ENCODE peak calls at places on chromosomes 7 and 10, in four cellular contexts. W is hepatocyte, V is heart right ventricle, Q is thoracic aorta. K is an unnamed sample.
A peak's percentile ranks its signal among the peaks of the same experiment; 100 is the strongest.

GRCh38 chr7:94436018-94436604 is 41.4 kb downstream of the COL1A2 start:
- DNase-seq in W (peak; percentile 89), V (no peak), Q (peak; percentile 31), K (peak; percentile 37)

GRCh38 chr7:159094030-159094740 is 50.5 kb downstream of the VIPR2 start:
- DNase-seq in W (no peak), V (no peak), Q (no peak), K (no peak)

GRCh38 chr7:29806131-29806792 is at the start of gene WIPF3:
- DNase-seq in W (peak; percentile 84), V (peak; percentile 44), Q (no peak), K (no peak)

GRCh38 chr10:3192856-3193635 is 20.5 kb upstream of the PITRM1 start:
- DNase-seq in W (peak; percentile 73), V (no peak), Q (no peak), K (no peak)

GRCh38 chr10:114967071-114967470 is 29.1 kb downstream of the TRUB1 start:
- DNase-seq in W (no peak), V (no peak), Q (no peak), K (no peak)

GRCh38 chr10:1309237-1309968 is 253.2 kb downstream of the WDR37 start:
- DNase-seq in W (no peak), V (no peak), Q (no peak), K (no peak)

GRCh38 chr7:84603545-84603944 is 409.0 kb upstream of the SEMA3A start:
- DNase-seq in W (no peak), V (no peak), Q (no peak), K (no peak)

GRCh38 chr7:78587443-78588044 is 789.0 kb downstream of the PHTF2 start:
- DNase-seq in W (no peak), V (no peak), Q (no peak), K (no peak)

GRCh38 chr7:1675036-1675671 is 5.1 kb downstream of the ELFN1 start:
- DNase-seq in W (no peak), V (no peak), Q (no peak), K (no peak)

GRCh38 chr7:37031571-37032257 is 307.4 kb upstream of the AOAH start:
- DNase-seq in W (peak; percentile 93), V (peak; percentile 36), Q (peak; percentile 88), K (peak; percentile 60)

GRCh38 chr7:127907638-127908040 is 123.6 kb downstream of the LRRC4 start:
- DNase-seq in W (peak; percentile 56), V (no peak), Q (no peak), K (no peak)

GRCh38 chr7:124201768-124202349 is 169.0 kb upstream of the TMEM229A start:
- DNase-seq in W (no peak), V (no peak), Q (no peak), K (no peak)

GRCh38 chr7:93055543-93056107 is 62.2 kb downstream of the SAMD9 start:
- DNase-seq in W (peak; percentile 54), V (no peak), Q (no peak), K (no peak)

GRCh38 chr7:150373049-150373801 is 4.6 kb downstream of the REPIN1 start:
- DNase-seq in W (no peak), V (no peak), Q (no peak), K (peak; percentile 73)

GRCh38 chr10:44552716-44553115 is 167.8 kb upstream of the CXCL12 start:
- DNase-seq in W (no peak), V (no peak), Q (no peak), K (no peak)

GRCh38 chr7:108492742-108493141 is 33.2 kb downstream of the PNPLA8 start:
- DNase-seq in W (no peak), V (no peak), Q (no peak), K (no peak)

GRCh38 chr7:128708824-128709223 is 30.3 kb upstream of the CALU start:
- DNase-seq in W (no peak), V (no peak), Q (no peak), K (no peak)

GRCh38 chr10:70560511-70560931 is 42.0 kb downstream of the PRF1 start:
- DNase-seq in W (no peak), V (no peak), Q (no peak), K (no peak)

GRCh38 chr7:36216063-36216684 is 63.1 kb downstream of the EEPD1 start:
- DNase-seq in W (peak; percentile 30), V (no peak), Q (no peak), K (no peak)

GRCh38 chr7:84837405-84837804 is 349.5 kb downstream of the SEMA3D start:
- DNase-seq in W (no peak), V (no peak), Q (no peak), K (no peak)

GRCh38 chr10:111077715-111078504 is 1.1 kb downstream of the ADRA2A start:
- DNase-seq in W (peak; percentile 12), V (peak; percentile 48), Q (no peak), K (no peak)

GRCh38 chr7:103075337-103075918 is 488 bp downstream of the ARMC10 start:
- DNase-seq in W (peak; percentile 80), V (peak; percentile 49), Q (peak; percentile 50), K (peak; percentile 54)

GRCh38 chr7:27205325-27206280 is 5.7 kb upstream of the HOXA13 start:
- DNase-seq in W (no peak), V (no peak), Q (no peak), K (no peak)

GRCh38 chr7:18903676-18904075 is 213.8 kb downstream of the TWIST1 start:
- DNase-seq in W (no peak), V (no peak), Q (no peak), K (no peak)

GRCh38 chr10:127310389-127310788 is 114.0 kb upstream of the INSYN2A start:
- DNase-seq in W (no peak), V (no peak), Q (no peak), K (no peak)

GRCh38 chr10:132593900-132594876 is 56.6 kb downstream of the INPP5A start:
- DNase-seq in W (no peak), V (no peak), Q (no peak), K (no peak)

GRCh38 chr10:42979181-42979580 is 97.7 kb upstream of the RET start:
- DNase-seq in W (no peak), V (no peak), Q (no peak), K (no peak)

GRCh38 chr10:92573091-92573797 is 649 bp downstream of the IDE start:
- DNase-seq in W (peak; percentile 58), V (no peak), Q (no peak), K (no peak)

GRCh38 chr7:3243256-3243655 is 57.8 kb upstream of the SDK1 start:
- DNase-seq in W (no peak), V (no peak), Q (no peak), K (no peak)

GRCh38 chr10:78436706-78437406 is 403.2 kb downstream of the RPS24 start:
- DNase-seq in W (no peak), V (no peak), Q (no peak), K (no peak)

GRCh38 chr7:101163281-101164070 is 1.9 kb downstream of the VGF start:
- DNase-seq in W (no peak), V (no peak), Q (no peak), K (no peak)

GRCh38 chr7:102935450-102936110 is 22.8 kb downstream of the LRRC17 start:
- DNase-seq in W (no peak), V (no peak), Q (no peak), K (no peak)

DNA sequence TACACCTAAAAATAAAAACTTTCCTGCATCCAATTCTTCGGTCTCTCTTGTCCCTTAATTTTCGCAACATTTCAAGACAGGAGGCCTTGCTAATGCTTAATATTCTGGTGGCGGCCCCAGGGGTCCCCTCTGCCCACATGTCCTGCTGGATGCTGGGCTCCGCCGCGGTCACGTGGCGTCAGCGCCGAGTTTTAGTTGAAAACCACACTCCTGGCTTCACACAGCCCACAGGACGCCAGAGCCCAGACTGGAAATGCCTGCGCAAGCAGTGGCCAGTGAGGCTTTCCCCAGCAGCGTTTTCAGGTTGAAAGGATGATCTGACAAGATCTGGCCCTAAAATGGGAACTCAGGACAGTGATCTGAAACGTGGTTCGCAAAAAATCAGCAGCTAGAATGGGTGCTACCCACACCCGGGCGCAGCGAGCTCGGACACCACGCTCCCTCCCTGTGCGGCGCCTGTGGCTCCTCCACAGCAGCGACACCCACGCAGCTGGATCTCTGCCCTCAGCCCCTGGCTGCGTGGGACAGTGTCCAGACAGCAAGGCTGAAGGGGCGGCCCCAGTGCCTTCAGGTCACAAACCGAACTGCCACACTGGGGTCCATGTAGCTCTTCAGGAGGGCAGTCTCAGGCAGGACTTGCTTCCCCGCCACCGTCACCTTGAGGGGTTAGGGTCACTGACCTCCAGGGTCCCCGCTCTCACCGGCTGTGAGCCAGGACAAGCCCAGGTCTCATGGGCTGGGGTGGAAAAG is 11.6 kb upstream of the CYREN start:
- DNase-seq in W (no peak), V (no peak), Q (no peak), K (no peak)
- H3K9me3 ChIP-seq in W (peaks cover 17% of the 10 kb centered on the region), V (peaks cover 26% of the 10 kb centered on the region), Q (peaks cover 27% of the 10 kb centered on the region), K (peaks cover 29% of the 10 kb centered on the region)

GRCh38 chr7:130947792-130948580 is 214.0 kb upstream of the KLF14 start:
- DNase-seq in W (no peak), V (no peak), Q (no peak), K (no peak)
- H3K4me1 ChIP-seq in W (no peaks in the 10 kb centered on the region), V (peaks cover 9% of the 10 kb centered on the region), Q (peaks cover 42% of the 10 kb centered on the region), K (no peaks in the 10 kb centered on the region)

DNA sequence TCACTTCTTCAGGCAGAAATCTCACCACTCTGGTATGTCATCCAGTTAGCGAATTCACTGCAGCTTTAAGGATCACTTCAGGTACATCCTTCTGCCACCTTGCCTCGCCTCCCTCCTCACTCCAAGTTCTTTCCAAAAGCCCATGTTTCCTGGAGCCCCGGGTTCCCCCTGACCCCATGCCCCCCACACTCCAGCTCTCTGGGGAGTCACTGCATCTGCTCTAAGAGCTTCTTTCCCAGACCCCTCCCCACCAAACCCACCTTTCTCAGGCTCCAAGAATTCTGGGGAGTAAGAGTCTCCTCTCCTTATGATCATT is 969.5 kb upstream of the ZNF722 start:
- DNase-seq in W (no peak), V (no peak), Q (no peak), K (no peak)
- H3K9me3 ChIP-seq in W (peaks cover 6% of the 10 kb centered on the region), V (no peaks in the 10 kb centered on the region), Q (no peaks in the 10 kb centered on the region), K (no peaks in the 10 kb centered on the region)

GRCh38 chr10:95308389-95309302 is 17.8 kb upstream of the PDLIM1 start:
- DNase-seq in W (peak; percentile 63), V (peak; percentile 51), Q (peak; percentile 87), K (peak; percentile 80)
- H3K4me1 ChIP-seq in W (peaks cover 27% of the 10 kb centered on the region), V (peaks cover 10% of the 10 kb centered on the region), Q (peaks cover 55% of the 10 kb centered on the region), K (no peaks in the 10 kb centered on the region)

GRCh38 chr7:57215423-57215822 is 83.2 kb upstream of the ZNF479 start:
- DNase-seq in W (no peak), V (no peak), Q (no peak), K (peak; percentile 39)
- H3K9me3 ChIP-seq in W (no peaks in the 10 kb centered on the region), V (no peaks in the 10 kb centered on the region), Q (no peaks in the 10 kb centered on the region), K (peaks cover 71% of the 10 kb centered on the region)

GRCh38 chr7:155809332-155809946 is 2.8 kb downstream of the SHH start:
- DNase-seq in W (no peak), V (no peak), Q (no peak), K (no peak)
- H3K4me1 ChIP-seq in W (peaks cover 28% of the 10 kb centered on the region), V (peaks cover 47% of the 10 kb centered on the region), Q (peaks cover 40% of the 10 kb centered on the region), K (peaks cover 26% of the 10 kb centered on the region)

DNA sequence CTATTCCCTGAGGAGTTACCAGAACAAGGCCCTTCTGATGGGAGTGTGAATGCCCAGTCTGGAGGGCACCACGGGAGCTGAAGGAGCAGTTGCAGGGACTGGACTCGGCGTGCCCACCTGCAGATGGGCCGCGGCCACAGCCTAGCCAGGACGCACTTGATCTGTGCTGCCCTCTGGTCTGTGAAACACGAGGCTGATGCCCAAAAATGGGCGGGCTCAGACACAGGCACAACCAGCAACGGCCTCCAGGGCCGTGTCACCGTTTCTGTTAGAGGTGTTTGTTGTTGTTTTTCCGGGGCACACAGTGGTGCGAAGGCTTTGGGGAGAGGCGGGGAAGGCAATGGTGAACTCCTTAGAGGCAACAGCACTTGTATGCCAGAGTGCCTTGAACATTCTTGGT is 235.8 kb downstream of the DNAJB6 start:
- DNase-seq in W (no peak), V (no peak), Q (no peak), K (no peak)
- H3K9me3 ChIP-seq in W (no peaks in the 10 kb centered on the region), V (no peaks in the 10 kb centered on the region), Q (no peaks in the 10 kb centered on the region), K (no peaks in the 10 kb centered on the region)